ENCODE peak calls at places on chromosomes 12 and 14, in five cellular contexts. A is H9, P is neuronal stem cell, S is mesenchymal stem cell, R is H1. O is an unnamed sample.

GRCh38 chr12:10688042-10688441 is 14.2 kb upstream of the STYK1 start:
- DNase-seq in A (no peak), R (no peak), S (no peak), P (no peak), O (no peak)

GRCh38 chr12:113030875-113031525 is 25.5 kb upstream of the DTX1 start:
- DNase-seq in A (peak; percentile 89), P (peak; percentile 51), R (peak; percentile 51), S (peak; percentile 72), O (peak; percentile 35)

GRCh38 chr12:3003593-3003992 is 44.4 kb downstream of the TEAD4 start:
- DNase-seq in P (no peak), R (no peak), A (peak; percentile 66), S (no peak), O (no peak)

GRCh38 chr14:59055439-59056045 is 132.9 kb upstream of the DAAM1 start:
- DNase-seq in S (peak; percentile 64), A (no peak), R (no peak), P (peak; percentile 33), O (peak; percentile 75)

GRCh38 chr14:26281280-26281998 is 316.4 kb downstream of the NOVA1 start:
- DNase-seq in P (no peak), R (no peak), A (no peak), S (peak; percentile 45), O (peak; percentile 4)

GRCh38 chr12:105332925-105333324 is 2.4 kb downstream of the C12orf75 start:
- DNase-seq in A (no peak), S (no peak), P (no peak), R (no peak), O (no peak)

GRCh38 chr14:60349663-60350365 is 100.8 kb downstream of the PPM1A start:
- DNase-seq in P (no peak), R (peak; percentile 57), S (peak; percentile 47), A (peak; percentile 41), O (peak; percentile 68)

GRCh38 chr12:89993632-89994031 is 285.0 kb upstream of the ATP2B1 start:
- DNase-seq in R (no peak), A (no peak), P (no peak), S (no peak), O (peak; percentile 63)

GRCh38 chr14:50985816-50986396 is 41.6 kb upstream of the PYGL start:
- DNase-seq in A (no peak), P (no peak), R (no peak), S (no peak), O (no peak)

GRCh38 chr12:55446334-55446733 is 2.5 kb downstream of the OR6C2 start:
- DNase-seq in S (no peak), R (no peak), P (no peak), A (no peak), O (no peak)

GRCh38 chr12:5988659-5989116 is 43.6 kb upstream of the ANO2 start:
- DNase-seq in P (peak; percentile 65), R (peak; percentile 86), A (peak; percentile 94), S (peak; percentile 72), O (peak; percentile 91)

GRCh38 chr12:6180300-6181051 is 19.7 kb upstream of the CD9 start:
- DNase-seq in P (no peak), R (no peak), A (peak; percentile 32), S (peak; percentile 90), O (no peak)

GRCh38 chr14:67562776-67563150 is 29.7 kb downstream of the PLEKHH1 start:
- DNase-seq in P (no peak), S (no peak), A (no peak), R (no peak), O (no peak)

GRCh38 chr12:32801269-32802019 is 45.7 kb upstream of the YARS2 start:
- DNase-seq in R (no peak), S (no peak), P (no peak), A (no peak), O (no peak)

GRCh38 chr12:55001198-55001827 is 16.8 kb upstream of the TESPA1 start:
- DNase-seq in A (no peak), S (no peak), R (no peak), P (no peak), O (no peak)

GRCh38 chr12:69929531-69929930 is 104.5 kb downstream of the MYRFL start:
- DNase-seq in S (no peak), P (no peak), A (no peak), R (no peak), O (no peak)

GRCh38 chr12:26121323-26121740 is 3.5 kb downstream of the BHLHE41 start:
- DNase-seq in R (no peak), P (no peak), A (no peak), S (no peak), O (no peak)

GRCh38 chr12:1594295-1595025 is at the start of gene FBXL14:
- DNase-seq in R (peak; percentile 92), S (peak; percentile 90), P (peak; percentile 89), A (peak; percentile 95), O (peak; percentile 80)

GRCh38 chr12:57497223-57498142 is 9.6 kb downstream of the MARS1 start:
- DNase-seq in A (no peak), P (no peak), R (no peak), S (no peak), O (no peak)

GRCh38 chr12:119673634-119674033 is 5.7 kb downstream of the PRKAB1 start:
- DNase-seq in P (no peak), R (no peak), S (no peak), A (no peak), O (no peak)

GRCh38 chr14:54637829-54638446 is 71.0 kb downstream of the SAMD4A start:
- DNase-seq in R (peak; percentile 35), S (peak; percentile 94), A (no peak), P (no peak), O (no peak)

GRCh38 chr14:103708750-103709187 is 6.5 kb downstream of the XRCC3 start:
- DNase-seq in R (no peak), S (no peak), A (no peak), P (no peak), O (no peak)

GRCh38 chr14:36659010-36659821 is 2.4 kb upstream of the PAX9 start:
- DNase-seq in S (no peak), P (no peak), A (no peak), R (no peak), O (no peak)

GRCh38 chr12:5565933-5566632 is 134.2 kb downstream of the NTF3 start:
- DNase-seq in R (peak; percentile 28), S (no peak), A (peak; percentile 28), P (no peak), O (peak; percentile 94)

GRCh38 chr12:59084758-59085383 is 164.6 kb upstream of the LRIG3 start:
- DNase-seq in R (peak; percentile 46), A (peak; percentile 44), S (peak; percentile 20), P (no peak), O (no peak)

GRCh38 chr12:48092606-48093005 is 13.3 kb downstream of the SENP1 start:
- DNase-seq in R (no peak), P (no peak), S (no peak), A (no peak), O (no peak)

GRCh38 chr14:103721334-103722120 is 5.9 kb downstream of the ZFYVE21 start:
- DNase-seq in A (no peak), P (no peak), S (no peak), R (no peak), O (peak; percentile 91)

GRCh38 chr12:11814362-11814761 is 164.9 kb downstream of the ETV6 start:
- DNase-seq in R (no peak), P (no peak), A (no peak), S (peak; percentile 84), O (no peak)

GRCh38 chr12:65632131-65632855 is 192.0 kb upstream of the HMGA2 start:
- DNase-seq in R (no peak), S (peak; percentile 64), P (no peak), A (no peak), O (peak; percentile 30)

GRCh38 chr12:132077322-132078100 is 66.6 kb downstream of the DDX51 start:
- DNase-seq in P (no peak), A (no peak), S (no peak), R (no peak), O (no peak)

GRCh38 chr14:79134346-79134745 is 964.2 kb downstream of the NRXN3 start:
- DNase-seq in R (no peak), P (no peak), S (no peak), A (no peak), O (no peak)

GRCh38 chr12:2719405-2719804 is 75.4 kb upstream of the FKBP4 start:
- DNase-seq in R (no peak), S (peak; percentile 7), A (no peak), P (no peak), O (no peak)

DNA sequence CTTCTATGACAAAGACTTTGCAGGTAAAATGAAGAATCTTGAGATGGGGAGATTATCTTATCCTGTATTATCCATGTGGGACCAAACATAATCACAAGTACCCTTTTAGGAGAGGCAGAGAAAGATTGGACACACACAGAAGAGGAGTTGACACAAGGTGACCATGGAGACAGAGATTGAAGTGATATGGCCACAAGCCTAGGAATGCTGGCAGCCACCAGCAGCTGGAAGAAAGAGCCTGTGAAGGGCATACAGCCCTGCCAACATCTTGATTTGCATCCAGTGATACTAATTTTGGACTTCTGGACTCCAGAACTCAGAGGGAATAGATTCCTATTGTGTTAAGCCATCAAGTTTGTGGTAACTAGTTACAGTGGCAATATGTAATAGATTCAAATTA is 78.1 kb downstream of the RPS29 start:
- DNase-seq in P (no peak), R (no peak), S (no peak), A (no peak), O (peak; percentile 86)
- H3K14ac ChIP-seq in P (no peak overlapping the region), R (no peak overlapping the region), S (no peak overlapping the region), A (no peak overlapping the region), O (no peak overlapping the region)

GRCh38 chr12:109612003-109612402 is 38.4 kb downstream of the MVK start:
- DNase-seq in R (no peak), P (no peak), A (no peak), S (no peak), O (no peak)

GRCh38 chr12:109613611-109614455 is 40.2 kb downstream of the MVK start:
- DNase-seq in S (no peak), A (no peak), P (no peak), R (no peak), O (no peak)

GRCh38 chr12:109610523-109610922 is 36.9 kb downstream of the MVK start:
- DNase-seq in P (no peak), S (no peak), R (no peak), A (no peak), O (no peak)

GRCh38 chr12:109611223-109611622 is 37.6 kb downstream of the MVK start:
- DNase-seq in P (no peak), S (no peak), R (no peak), A (no peak), O (no peak)

DNA sequence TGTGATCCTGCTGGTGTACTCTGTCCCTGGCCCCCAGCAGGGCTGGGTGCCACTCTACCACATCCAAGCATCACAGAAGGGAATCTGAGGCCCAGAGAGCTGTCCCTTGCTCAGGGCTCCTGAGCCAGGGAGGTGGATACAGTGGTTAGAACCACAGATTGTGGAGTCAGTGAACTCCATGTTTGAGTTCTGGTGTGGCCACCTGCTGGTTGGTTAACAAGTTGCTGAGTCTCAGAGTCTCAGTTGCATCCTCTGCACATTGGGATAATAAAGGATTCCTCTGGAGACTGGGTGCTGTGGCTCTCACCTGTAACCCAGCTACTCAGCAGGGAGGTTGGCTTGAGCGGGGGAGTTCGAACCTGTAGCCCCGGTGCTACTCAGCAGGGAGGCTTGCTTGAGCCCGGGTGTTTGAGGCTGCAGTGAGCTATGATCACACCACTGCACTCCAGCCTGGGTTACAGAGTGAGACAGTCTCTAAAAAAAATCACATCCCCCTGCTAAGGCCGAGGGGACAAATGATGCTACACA is 39.4 kb downstream of the MVK start:
- DNase-seq in A (no peak), R (no peak), S (peak; percentile 38), P (no peak), O (no peak)
- H2BK12ac ChIP-seq in A (no peak overlapping the region), R (no peak overlapping the region), S (no peak overlapping the region), P (no peak overlapping the region), O (no peak overlapping the region)

GRCh38 chr12:125185311-125185739 is 120.1 kb downstream of the AACS start:
- DNase-seq in S (no peak), P (peak; percentile 79), A (peak; percentile 81), R (peak; percentile 81), O (no peak)
- H3K14ac ChIP-seq in S (no peak overlapping the region), P (peak overlapping the region; percentile 92), A (no peak overlapping the region), R (no peak overlapping the region), O (no peak overlapping the region)

GRCh38 chr12:14454098-14454907 is 88.8 kb downstream of the ATF7IP start:
- DNase-seq in P (peak; percentile 30), R (no peak), S (peak; percentile 47), A (peak; percentile 86), O (peak; percentile 54)
- H2BK12ac ChIP-seq in P (no peak overlapping the region), R (no peak overlapping the region), S (no peak overlapping the region), A (no peak overlapping the region), O (no peak overlapping the region)

O was measured in trophoblast cell.